ENCODE peak calls at places on chromosomes 2 and 18, in seven cellular contexts. C, W, Z, O, Q, T and U are unnamed samples.

GRCh38 chr2:193695367-193695766 is 1500.6 kb upstream of the TMEFF2 start:
- DNase-seq in C (peak), W (no peak), Z (peak), O (no peak), Q (no peak), T (peak), U (peak)

GRCh38 chr2:824954-825353 is 125.7 kb upstream of the SNTG2 start:
- DNase-seq in C (no peak), W (no peak), Z (no peak), O (no peak), Q (no peak), T (no peak), U (no peak)

GRCh38 chr2:101291973-101292372 is 16.5 kb downstream of the RNF149 start:
- DNase-seq in C (no peak), W (no peak), Z (no peak), O (no peak), Q (no peak), T (no peak), U (no peak)

GRCh38 chr2:26488463-26489212 is 10.7 kb upstream of the OTOF start:
- DNase-seq in C (no peak), W (no peak), Z (peak), O (no peak), Q (no peak), T (no peak), U (no peak)

GRCh38 chr2:104262714-104263113 is 591.2 kb upstream of the POU3F3 start:
- DNase-seq in C (no peak), W (no peak), Z (no peak), O (no peak), Q (no peak), T (no peak), U (no peak)

GRCh38 chr2:120231974-120232635 is 8.9 kb upstream of the TMEM185B start:
- DNase-seq in C (peak), W (peak), Z (peak), O (no peak), Q (no peak), T (no peak), U (no peak)

GRCh38 chr2:190649035-190649797 is at the start of gene NAB1:
- DNase-seq in C (no peak), W (peak), Z (peak), O (no peak), Q (peak), T (peak), U (peak)

GRCh38 chr2:42844901-42845685 is 52.7 kb upstream of the HAAO start:
- DNase-seq in C (no peak), W (peak), Z (peak), O (peak), Q (no peak), T (no peak), U (peak)

GRCh38 chr2:138779451-138780440 is at the start of gene NXPH2:
- DNase-seq in C (no peak), W (no peak), Z (no peak), O (no peak), Q (peak), T (no peak), U (peak)

GRCh38 chr2:126882736-126883660 is 15.7 kb upstream of the TEX51 start:
- DNase-seq in C (no peak), W (no peak), Z (no peak), O (no peak), Q (no peak), T (no peak), U (no peak)

GRCh38 chr18:13137041-13137938 is 81.3 kb upstream of the LDLRAD4 start:
- DNase-seq in C (no peak), W (no peak), Z (no peak), O (no peak), Q (peak), T (no peak), U (peak)

GRCh38 chr2:23900133-23900926 is 26.6 kb downstream of the ATAD2B start:
- DNase-seq in C (no peak), W (no peak), Z (peak), O (no peak), Q (no peak), T (no peak), U (no peak)

GRCh38 chr2:233131991-233132390 is 71.8 kb downstream of the INPP5D start:
- DNase-seq in C (peak), W (no peak), Z (no peak), O (no peak), Q (no peak), T (no peak), U (no peak)

GRCh38 chr18:49819768-49820662 is 6.7 kb upstream of the ACAA2 start:
- DNase-seq in C (no peak), W (no peak), Z (no peak), O (no peak), Q (no peak), T (no peak), U (no peak)

GRCh38 chr2:195824478-195824877 is 167.5 kb downstream of the SLC39A10 start:
- DNase-seq in C (no peak), W (no peak), Z (no peak), O (no peak), Q (no peak), T (no peak), U (no peak)

GRCh38 chr18:79923896-79924585 is 27.4 kb downstream of the SLC66A2 start:
- DNase-seq in C (no peak), W (no peak), Z (no peak), O (no peak), Q (no peak), T (no peak), U (peak)

GRCh38 chr2:239777219-239777618 is 247.9 kb downstream of the NDUFA10 start:
- DNase-seq in C (no peak), W (no peak), Z (no peak), O (no peak), Q (no peak), T (no peak), U (no peak)

GRCh38 chr2:24566209-24566608 is 75.2 kb downstream of the NCOA1 start:
- DNase-seq in C (no peak), W (no peak), Z (no peak), O (no peak), Q (no peak), T (no peak), U (no peak)

GRCh38 chr2:222034058-222034457 is 264.7 kb downstream of the PAX3 start:
- DNase-seq in C (no peak), W (no peak), Z (no peak), O (no peak), Q (no peak), T (no peak), U (no peak)

GRCh38 chr2:216139884-216140283 is 30.7 kb downstream of the XRCC5 start:
- DNase-seq in C (no peak), W (no peak), Z (no peak), O (no peak), Q (peak), T (peak), U (no peak)

GRCh38 chr2:45759310-45759851 is 107.9 kb downstream of the PRKCE start:
- DNase-seq in C (no peak), W (no peak), Z (no peak), O (peak), Q (no peak), T (no peak), U (no peak)

GRCh38 chr2:239882335-239882734 is 142.8 kb downstream of the NDUFA10 start:
- DNase-seq in C (no peak), W (peak), Z (peak), O (no peak), Q (peak), T (peak), U (peak)

GRCh38 chr2:46036929-46037328 is 260.3 kb upstream of the EPAS1 start:
- DNase-seq in C (no peak), W (no peak), Z (no peak), O (peak), Q (no peak), T (no peak), U (no peak)

GRCh38 chr2:45649855-45650806 is 1.3 kb upstream of the PRKCE start:
- DNase-seq in C (no peak), W (peak), Z (peak), O (no peak), Q (peak), T (peak), U (peak)

GRCh38 chr2:231181848-231182247 is 16.6 kb upstream of the ARMC9 start:
- DNase-seq in C (no peak), W (peak), Z (peak), O (no peak), Q (no peak), T (no peak), U (peak)

GRCh38 chr2:195639238-195639858 is 17.7 kb upstream of the SLC39A10 start:
- DNase-seq in C (no peak), W (no peak), Z (no peak), O (no peak), Q (no peak), T (no peak), U (no peak)

GRCh38 chr2:125330133-125330532 is 1305.0 kb downstream of the CNTNAP5 start:
- DNase-seq in C (no peak), W (no peak), Z (no peak), O (no peak), Q (no peak), T (no peak), U (no peak)